ENCODE peak calls at places on chromosome 2, in nine cellular contexts. W, F, S, B, A, O, Q, R and V are unnamed samples.

GRCh38 chr2:127661949-127662510 is 13.3 kb downstream of the LIMS2 start:
- DNase-seq in S (no peak), W (peak), O (no peak), F (no peak), Q (no peak), A (no peak), B (no peak), R (peak), V (no peak)

GRCh38 chr2:30257266-30258214 is 26.2 kb downstream of the LBH start:
- DNase-seq in S (no peak), B (no peak), F (no peak), A (no peak), R (no peak), O (no peak), Q (no peak), W (no peak), V (no peak)

GRCh38 chr2:148971547-148971946 is 67.0 kb upstream of the LYPD6B start:
- DNase-seq in W (no peak), B (no peak), R (no peak), O (no peak), A (no peak), F (no peak), Q (no peak), S (peak), V (no peak)

GRCh38 chr2:217905395-217905794 is 97.4 kb downstream of the TNS1 start:
- DNase-seq in S (no peak), R (no peak), O (no peak), A (no peak), B (peak), W (no peak), F (peak), Q (no peak), V (no peak)

GRCh38 chr2:30897539-30897938 is 90.3 kb upstream of the CAPN13 start:
- DNase-seq in W (no peak), O (no peak), B (no peak), Q (no peak), R (no peak), F (no peak), S (no peak), A (no peak), V (no peak)

GRCh38 chr2:11588228-11589110 is 54.6 kb downstream of the GREB1 start:
- DNase-seq in R (no peak), O (no peak), A (no peak), W (no peak), F (no peak), B (peak), S (no peak), Q (no peak), V (no peak)

GRCh38 chr2:17869128-17869527 is 9.3 kb upstream of the KCNS3 start:
- DNase-seq in W (no peak), S (no peak), R (no peak), A (no peak), O (no peak), F (no peak), B (no peak), Q (no peak), V (no peak)

GRCh38 chr2:202604699-202605098 is 30.1 kb upstream of the FAM117B start:
- DNase-seq in B (no peak), Q (no peak), F (no peak), A (no peak), S (peak), O (no peak), W (no peak), R (no peak), V (no peak)